ENCODE peak calls at places on chromosome 15, in four cellular contexts. One of them, this sample, is unnamed.

GRCh38 chr15:94584833-94585244 is 353.5 kb downstream of the MCTP2 start:
- DNase-seq in K562: no peak
- DNase-seq in H1: no peak
- DNase-seq in GM12878: peak
- DNase-seq in this sample: no peak

GRCh38 chr15:41629883-41630282 is 30.3 kb upstream of the MGA start:
- DNase-seq in K562: no peak
- DNase-seq in GM12878: no peak
- DNase-seq in H1: no peak
- DNase-seq in this sample: no peak

GRCh38 chr15:74461847-74462511 is 1.0 kb upstream of the UBL7 start:
- DNase-seq in GM12878: no peak
- DNase-seq in K562: no peak
- DNase-seq in H1: no peak
- DNase-seq in this sample: no peak

GRCh38 chr15:48682949-48683651 is 37.6 kb upstream of the FBN1 start:
- DNase-seq in GM12878: no peak
- DNase-seq in H1: no peak
- DNase-seq in K562: no peak
- DNase-seq in this sample: peak

GRCh38 chr15:61195116-61196002 is 33.7 kb downstream of the RORA start:
- DNase-seq in GM12878: peak
- DNase-seq in K562: peak
- DNase-seq in H1: no peak
- DNase-seq in this sample: peak

GRCh38 chr15:68290715-68291114 is 13.2 kb downstream of the FEM1B start:
- DNase-seq in H1: no peak
- DNase-seq in GM12878: no peak
- DNase-seq in K562: no peak
- DNase-seq in this sample: no peak

GRCh38 chr15:33737687-33738606 is 230.3 kb upstream of the CHRM5 start:
- DNase-seq in K562: peak
- DNase-seq in GM12878: no peak
- DNase-seq in H1: peak
- DNase-seq in this sample: peak

GRCh38 chr15:42145546-42146455 is 10.6 kb downstream of the PLA2G4F start:
- DNase-seq in H1: no peak
- DNase-seq in K562: no peak
- DNase-seq in GM12878: no peak
- DNase-seq in this sample: no peak

GRCh38 chr15:74768771-74769342 is 13.0 kb upstream of the CSK start:
- DNase-seq in GM12878: no peak
- DNase-seq in K562: peak
- DNase-seq in H1: no peak
- DNase-seq in this sample: peak

GRCh38 chr15:70036585-70037343 is 61.0 kb downstream of the TLE3 start:
- DNase-seq in GM12878: peak
- DNase-seq in H1: no peak
- DNase-seq in K562: peak
- DNase-seq in this sample: no peak

GRCh38 chr15:51759557-51760070 is 8.2 kb downstream of the TMOD2 start:
- DNase-seq in GM12878: no peak
- DNase-seq in K562: peak
- DNase-seq in H1: no peak
- DNase-seq in this sample: peak

GRCh38 chr15:68347392-68347791 is 69.8 kb downstream of the FEM1B start:
- DNase-seq in GM12878: no peak
- DNase-seq in H1: no peak
- DNase-seq in K562: no peak
- DNase-seq in this sample: no peak

GRCh38 chr15:39788108-39788507 is 5.5 kb upstream of the FSIP1 start:
- DNase-seq in K562: no peak
- DNase-seq in GM12878: no peak
- DNase-seq in H1: no peak
- DNase-seq in this sample: no peak

GRCh38 chr15:70093481-70094309 is 4.0 kb downstream of the TLE3 start:
- DNase-seq in GM12878: no peak
- DNase-seq in K562: no peak
- DNase-seq in H1: no peak
- DNase-seq in this sample: no peak

GRCh38 chr15:60840306-60840702 is 361.4 kb upstream of the ICE2 start:
- DNase-seq in GM12878: no peak
- DNase-seq in H1: no peak
- DNase-seq in K562: no peak
- DNase-seq in this sample: no peak

GRCh38 chr15:30953731-30954378 is 37.6 kb downstream of the MTMR10 start:
- DNase-seq in K562: peak
- DNase-seq in H1: peak
- DNase-seq in GM12878: no peak
- DNase-seq in this sample: no peak
- TF ChIP-seq HDAC2 in K562: no peak
- TF ChIP-seq HDAC2 in H1: no peak
- TF ChIP-seq HDAC2 in GM12878: no peak
- TF ChIP-seq HDAC2 in this sample: no peak

DNA sequence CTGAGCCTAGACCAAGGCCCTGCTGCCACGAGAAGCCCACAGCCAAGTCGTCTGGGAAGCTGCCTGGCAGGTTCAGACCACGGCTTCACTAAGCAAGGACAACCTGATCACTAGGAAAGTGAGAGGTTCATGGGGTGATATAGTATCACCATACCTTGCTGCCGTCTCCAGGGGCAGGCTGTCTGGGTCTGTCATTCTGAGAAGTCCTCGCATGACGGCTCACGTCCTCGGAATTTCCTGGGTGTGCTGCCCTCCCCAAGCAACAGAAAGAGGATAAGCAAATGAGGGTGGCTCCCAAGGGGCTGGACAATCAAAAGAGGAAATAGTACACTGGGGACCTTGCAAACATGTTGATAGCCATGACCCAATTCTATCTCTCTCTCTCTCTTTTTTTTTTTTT is 207.4 kb upstream of the IGF1R start:
- DNase-seq in GM12878: no peak
- DNase-seq in K562: no peak
- DNase-seq in H1: no peak
- DNase-seq in this sample: no peak
- TF ChIP-seq GABPA in GM12878: no peak
- TF ChIP-seq GABPA in K562: no peak
- TF ChIP-seq GABPA in H1: no peak
- TF ChIP-seq GABPA in this sample: no peak

GRCh38 chr15:75817151-75817935 is 25.9 kb upstream of the UBE2Q2 start:
- DNase-seq in H1: no peak
- DNase-seq in GM12878: no peak
- DNase-seq in K562: no peak
- DNase-seq in this sample: no peak
- TF ChIP-seq JUND in H1: no peak
- TF ChIP-seq JUND in GM12878: no peak
- TF ChIP-seq JUND in K562: no peak
- TF ChIP-seq JUND in this sample: no peak

DNA sequence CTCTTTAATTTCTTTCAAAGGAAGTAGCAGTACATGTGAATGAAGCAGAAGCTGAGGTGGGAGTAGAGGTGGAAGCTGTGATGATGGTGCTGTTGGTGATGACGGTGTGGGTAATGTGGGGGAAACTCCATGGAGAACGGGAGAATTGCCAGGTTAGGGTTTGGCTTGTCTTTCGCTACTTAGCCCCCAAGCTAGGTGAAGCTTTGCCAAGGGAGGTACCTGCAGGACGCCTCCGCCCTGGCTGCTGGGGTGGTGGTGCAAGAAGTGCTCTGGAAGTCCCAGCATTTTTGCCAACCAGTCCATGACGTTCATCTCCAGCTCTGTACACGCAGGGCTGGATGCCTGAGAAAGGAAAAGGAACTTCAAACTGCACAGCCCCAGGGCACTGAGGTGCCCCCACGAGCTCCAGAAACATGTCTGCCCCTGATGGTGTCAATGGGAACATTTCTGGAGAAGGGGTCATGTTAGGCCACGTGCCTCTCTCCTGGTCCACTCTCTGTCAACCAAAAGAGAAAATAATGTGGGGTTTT is 8.3 kb downstream of the HDC start:
- DNase-seq in K562: no peak
- DNase-seq in H1: no peak
- DNase-seq in GM12878: no peak
- DNase-seq in this sample: no peak
- TF ChIP-seq HDAC2 in K562: no peak
- TF ChIP-seq HDAC2 in H1: no peak
- TF ChIP-seq HDAC2 in GM12878: no peak
- TF ChIP-seq HDAC2 in this sample: no peak

GRCh38 chr15:66955001-66955516 is 110.3 kb upstream of the SMAD3 start:
- DNase-seq in GM12878: no peak
- DNase-seq in H1: no peak
- DNase-seq in K562: no peak
- DNase-seq in this sample: no peak

GRCh38 chr15:66956672-66957540 is 108.5 kb upstream of the SMAD3 start:
- DNase-seq in GM12878: no peak
- DNase-seq in H1: no peak
- DNase-seq in K562: no peak
- DNase-seq in this sample: no peak

GRCh38 chr15:66954601-66955000 is 110.8 kb upstream of the SMAD3 start:
- DNase-seq in H1: no peak
- DNase-seq in GM12878: no peak
- DNase-seq in K562: no peak
- DNase-seq in this sample: no peak

GRCh38 chr15:66953523-66954229 is 111.7 kb upstream of the SMAD3 start:
- DNase-seq in GM12878: no peak
- DNase-seq in H1: no peak
- DNase-seq in K562: no peak
- DNase-seq in this sample: no peak

DNA sequence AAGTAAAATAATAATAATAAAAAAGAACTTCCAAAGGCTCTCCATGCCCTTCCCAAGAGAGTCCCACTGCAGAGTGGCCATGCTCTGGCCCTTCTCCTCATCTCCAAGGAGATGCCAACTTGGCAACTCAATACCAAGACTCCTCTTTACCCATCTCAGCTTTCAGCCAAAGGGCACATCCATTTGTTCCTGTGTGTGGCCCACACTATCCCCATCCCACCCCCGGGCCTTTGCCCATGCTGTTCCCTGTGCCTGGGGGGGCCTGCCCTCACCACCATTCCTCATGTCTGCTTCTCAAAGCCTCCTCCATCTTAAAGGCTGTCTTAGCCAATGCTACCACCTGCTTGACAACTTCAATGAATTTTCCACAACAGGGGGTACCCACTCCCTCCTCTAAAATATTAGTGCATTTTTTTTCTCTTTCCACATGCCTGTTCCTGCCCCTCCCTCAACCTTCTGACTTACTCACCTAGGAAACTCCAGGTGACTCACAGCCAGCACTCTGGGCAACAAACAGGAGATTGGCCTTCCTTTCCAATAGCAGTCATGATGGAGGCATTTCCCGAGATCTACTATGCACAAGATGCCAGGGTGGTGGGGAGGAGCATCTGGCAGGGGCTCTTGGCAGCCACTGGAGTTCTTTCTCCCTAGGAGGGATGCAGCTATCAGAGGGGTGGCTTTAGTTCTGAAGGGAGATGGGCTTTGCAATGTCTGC is 109.4 kb upstream of the SMAD3 start:
- DNase-seq in H1: no peak
- DNase-seq in K562: no peak
- DNase-seq in GM12878: no peak
- DNase-seq in this sample: no peak
- TF ChIP-seq GABPA in H1: no peak
- TF ChIP-seq GABPA in K562: no peak
- TF ChIP-seq GABPA in GM12878: no peak
- TF ChIP-seq GABPA in this sample: no peak

DNA sequence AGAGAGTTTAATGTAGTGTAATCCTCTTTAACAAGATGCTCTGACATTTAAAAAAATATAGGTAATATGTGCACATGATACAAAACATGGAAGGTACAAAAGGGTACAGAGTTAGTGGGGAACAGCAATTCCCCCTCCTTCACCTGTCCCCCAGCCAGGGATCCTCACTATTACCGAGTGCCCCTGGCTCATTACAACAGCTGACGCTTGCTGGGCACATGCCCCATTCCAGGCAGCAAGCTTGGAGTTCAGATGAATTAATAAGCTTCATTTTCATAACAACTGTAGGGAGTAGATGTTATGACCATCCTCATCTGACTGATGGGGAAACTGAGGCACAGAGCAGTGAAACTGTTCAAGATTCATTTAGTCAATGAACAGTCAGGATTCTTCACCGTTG is 41.2 kb downstream of the PCSK6 start:
- DNase-seq in K562: no peak
- DNase-seq in GM12878: no peak
- DNase-seq in H1: no peak
- DNase-seq in this sample: no peak
- TF ChIP-seq JUND in K562: no peak
- TF ChIP-seq JUND in GM12878: no peak
- TF ChIP-seq JUND in H1: no peak
- TF ChIP-seq JUND in this sample: no peak

GRCh38 chr15:64895285-64896065 is 16.2 kb upstream of the ANKDD1A start:
- DNase-seq in K562: no peak
- DNase-seq in GM12878: peak
- DNase-seq in H1: no peak
- DNase-seq in this sample: no peak
- TF ChIP-seq HDAC2 in K562: no peak
- TF ChIP-seq HDAC2 in GM12878: no peak
- TF ChIP-seq HDAC2 in H1: no peak
- TF ChIP-seq HDAC2 in this sample: no peak

GRCh38 chr15:88897456-88898194 is 2.3 kb upstream of the HAPLN3 start:
- DNase-seq in GM12878: no peak
- DNase-seq in K562: peak
- DNase-seq in H1: no peak
- DNase-seq in this sample: peak
- TF ChIP-seq GABPA in GM12878: no peak
- TF ChIP-seq GABPA in K562: no peak
- TF ChIP-seq GABPA in H1: no peak
- TF ChIP-seq GABPA in this sample: no peak

DNA sequence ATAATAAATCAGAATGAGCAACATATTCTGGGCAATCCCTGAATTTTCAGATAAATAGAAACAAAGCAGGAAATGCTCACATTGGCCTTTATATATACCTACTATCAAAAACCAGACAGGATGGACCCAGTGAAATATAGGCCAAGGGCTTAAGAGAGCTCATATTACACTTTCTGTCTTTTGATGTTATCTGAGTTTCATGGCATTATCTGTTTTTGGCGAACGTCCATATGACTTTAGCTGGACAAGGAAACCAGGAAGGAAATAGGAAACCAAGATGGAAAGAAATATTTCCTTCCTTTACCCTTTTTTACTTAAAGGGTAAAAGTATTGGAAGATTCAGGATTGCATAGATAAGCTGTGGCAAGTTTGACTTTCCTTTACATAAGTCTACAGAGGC is 274.8 kb downstream of the THSD4 start:
- DNase-seq in GM12878: no peak
- DNase-seq in H1: no peak
- DNase-seq in K562: no peak
- DNase-seq in this sample: no peak
- TF ChIP-seq JUND in GM12878: no peak
- TF ChIP-seq JUND in H1: no peak
- TF ChIP-seq JUND in K562: no peak
- TF ChIP-seq JUND in this sample: no peak